ENCODE peak calls at places on chromosomes 4 and X, in seven cellular contexts. Y, S, A, V, N, W and E are unnamed samples.
A peak's percentile ranks its signal among the peaks of the same experiment; 100 is the strongest.

GRCh38 chr4:182170417-182170935 is 72.7 kb upstream of the TENM3 start:
- DNase-seq in S (no peak), A (no peak), W (no peak), N (no peak), V (no peak), Y (no peak), E (no peak)

GRCh38 chr4:20299515-20299914 is 47.8 kb downstream of the SLIT2 start:
- DNase-seq in V (no peak), S (no peak), W (no peak), N (no peak), A (no peak), Y (peak; percentile 50), E (peak; percentile 51)

GRCh38 chr4:48641401-48641800 is 138.7 kb downstream of the FRYL start:
- DNase-seq in V (no peak), A (no peak), N (no peak), W (no peak), Y (no peak), S (no peak), E (no peak)

GRCh38 chr4:72860766-72861165 is 208.8 kb downstream of the COX18 start:
- DNase-seq in V (no peak), A (no peak), Y (no peak), W (no peak), S (no peak), N (no peak), E (no peak)

GRCh38 chrX:4322916-4323315 is 609.5 kb upstream of the PRKX start:
- DNase-seq in N (no peak), W (no peak), V (no peak), A (no peak), Y (no peak), S (no peak), E (no peak)

GRCh38 chrX:70134116-70134477 is 850 bp downstream of the IGBP1 start:
- DNase-seq in S (no peak), V (peak; percentile 5), N (no peak), Y (peak; percentile 29), W (no peak), A (no peak), E (peak; percentile 19)

GRCh38 chr4:53601251-53601764 is 10.0 kb upstream of the LNX1 start:
- DNase-seq in S (no peak), Y (peak; percentile 66), V (peak; percentile 73), W (peak; percentile 77), A (peak; percentile 40), N (peak; percentile 9), E (peak; percentile 83)

GRCh38 chrX:41412261-41413167 is 34.6 kb upstream of the NYX start:
- DNase-seq in A (no peak), V (peak; percentile 8), S (no peak), N (no peak), W (no peak), Y (no peak), E (peak; percentile 4)

GRCh38 chr4:59553063-59553738 is 1646.9 kb upstream of the ADGRL3 start:
- DNase-seq in A (no peak), W (peak; percentile 34), Y (no peak), N (no peak), S (no peak), V (peak; percentile 52), E (no peak)

GRCh38 chrX:40172169-40172979 is 74.6 kb upstream of the BCOR start:
- DNase-seq in W (peak; percentile 7), N (no peak), Y (peak; percentile 58), A (peak; percentile 82), S (peak; percentile 79), V (peak; percentile 73), E (peak; percentile 38)

GRCh38 chr4:73732759-73733431 is 7.5 kb upstream of the CXCL8 start:
- DNase-seq in A (no peak), Y (no peak), V (no peak), W (no peak), N (no peak), S (no peak), E (no peak)

GRCh38 chr4:178917756-178918155 is 1475.5 kb upstream of the AGA start:
- DNase-seq in V (no peak), S (no peak), W (no peak), A (no peak), N (no peak), Y (peak; percentile 8), E (peak; percentile 73)

GRCh38 chrX:40908857-40909475 is 173.6 kb upstream of the MED14 start:
- DNase-seq in Y (no peak), A (no peak), N (no peak), S (no peak), W (no peak), V (no peak), E (no peak)

GRCh38 chr4:24979554-24979953 is 51.2 kb downstream of the LGI2 start:
- DNase-seq in N (no peak), Y (no peak), W (peak; percentile 4), V (no peak), S (peak; percentile 80), A (no peak), E (no peak)

GRCh38 chr4:75484195-75484594 is 30.0 kb downstream of the RCHY1 start:
- DNase-seq in A (no peak), S (no peak), W (no peak), Y (peak; percentile 2), V (no peak), N (no peak), E (no peak)

GRCh38 chrX:118872102-118872566 is 48.5 kb downstream of the ZCCHC12 start:
- DNase-seq in S (peak; percentile 66), A (no peak), W (no peak), V (peak; percentile 23), N (no peak), Y (no peak), E (no peak)

GRCh38 chr4:12186526-12186925 is 757.8 kb upstream of the HS3ST1 start:
- DNase-seq in V (no peak), W (no peak), A (no peak), S (no peak), N (no peak), Y (no peak), E (no peak)

GRCh38 chrX:119477812-119478232 is 9.6 kb downstream of the SLC25A5 start:
- DNase-seq in W (no peak), V (no peak), S (peak; percentile 63), Y (no peak), N (no peak), A (no peak), E (no peak)

GRCh38 chr4:183986645-183987528 is 81.8 kb downstream of the STOX2 start:
- DNase-seq in N (no peak), Y (no peak), A (no peak), V (no peak), W (no peak), S (no peak), E (no peak)

GRCh38 chrX:74389016-74389415 is 32.3 kb upstream of the SLC16A2 start:
- DNase-seq in V (no peak), A (no peak), S (no peak), N (no peak), Y (no peak), W (no peak), E (no peak)

GRCh38 chr4:78581626-78582025 is 30.1 kb downstream of the ANXA3 start:
- DNase-seq in A (no peak), V (no peak), W (no peak), S (no peak), Y (no peak), N (no peak), E (no peak)

GRCh38 chrX:73992019-73992418 is 312.0 kb upstream of the ZCCHC13 start:
- DNase-seq in A (no peak), Y (no peak), W (no peak), S (no peak), V (no peak), N (no peak), E (no peak)

GRCh38 chr4:128255906-128256305 is 31.7 kb downstream of the PGRMC2 start:
- DNase-seq in Y (no peak), N (no peak), V (peak; percentile 87), W (no peak), S (no peak), A (no peak), E (no peak)

GRCh38 chr4:98290511-98290910 is 29.3 kb downstream of the RAP1GDS1 start:
- DNase-seq in N (no peak), V (no peak), A (no peak), Y (no peak), S (no peak), W (no peak), E (no peak)

GRCh38 chrX:1105671-1106419 is 106.6 kb downstream of the CRLF2 start:
- DNase-seq in S (peak; percentile 48), N (no peak), W (no peak), A (no peak), Y (peak; percentile 21), V (peak; percentile 13), E (peak; percentile 42)

GRCh38 chr4:109708435-109708834 is 5.2 kb upstream of the CASP6 start:
- DNase-seq in S (no peak), W (no peak), N (no peak), A (no peak), V (no peak), Y (no peak), E (no peak)

GRCh38 chr4:73099143-73099542 is 29.6 kb upstream of the COX18 start:
- DNase-seq in A (no peak), Y (no peak), N (no peak), V (no peak), S (no peak), W (no peak), E (no peak)

GRCh38 chr4:112645541-112646329 is 8.8 kb downstream of the LARP7 start:
- DNase-seq in W (no peak), A (no peak), N (no peak), S (no peak), V (no peak), Y (no peak), E (peak; percentile 87)

GRCh38 chrX:100864967-100865366 is 9.2 kb downstream of the NOX1 start:
- DNase-seq in W (no peak), N (no peak), V (no peak), A (no peak), S (no peak), Y (no peak), E (no peak)

GRCh38 chrX:23435575-23435974 is 100.9 kb downstream of the PTCHD1 start:
- DNase-seq in W (no peak), V (no peak), S (no peak), N (no peak), Y (no peak), A (no peak), E (peak; percentile 6)

GRCh38 chr4:84995386-84995785 is 28.9 kb upstream of the WDFY3 start:
- DNase-seq in V (no peak), W (no peak), S (no peak), Y (no peak), N (no peak), A (no peak), E (no peak)

GRCh38 chr4:37864786-37865185 is 26.1 kb upstream of the TBC1D1 start:
- DNase-seq in W (no peak), V (no peak), N (no peak), A (no peak), S (no peak), Y (no peak), E (no peak)

GRCh38 chrX:110210417-110211139 is 107.3 kb downstream of the AMMECR1 start:
- DNase-seq in W (no peak), Y (no peak), S (no peak), V (no peak), A (no peak), N (no peak), E (no peak)

GRCh38 chr4:60463846-60464502 is 736.2 kb upstream of the ADGRL3 start:
- DNase-seq in W (no peak), S (no peak), N (no peak), Y (peak; percentile 12), V (peak; percentile 50), A (no peak), E (peak; percentile 61)